ENCODE peak calls at places on chromosome 14, in six cellular contexts. One of them, this sample, is unnamed. For H3K4me1, the result is how much of the 10 kb centered on the place peaks cover.

GRCh38 chr14:56284641-56285040 is 166.4 kb downstream of the PELI2 start:
- DNase-seq in Peyer's patch: no peak
- DNase-seq in suprapubic skin: no peak
- DNase-seq in prostate gland: no peak
- DNase-seq in body of pancreas: no peak
- DNase-seq in uterus: no peak
- DNase-seq in this sample: no peak

GRCh38 chr14:44782775-44783238 is 178.9 kb downstream of the KLHL28 start:
- DNase-seq in Peyer's patch: no peak
- DNase-seq in suprapubic skin: no peak
- DNase-seq in prostate gland: no peak
- DNase-seq in body of pancreas: no peak
- DNase-seq in uterus: no peak
- DNase-seq in this sample: no peak

GRCh38 chr14:61753631-61754030 is 8.6 kb upstream of the SNAPC1 start:
- DNase-seq in Peyer's patch: no peak
- DNase-seq in suprapubic skin: no peak
- DNase-seq in prostate gland: no peak
- DNase-seq in body of pancreas: no peak
- DNase-seq in uterus: no peak
- DNase-seq in this sample: no peak

GRCh38 chr14:106460916-106461315 is 934.5 kb downstream of the TMEM121 start:
- DNase-seq in Peyer's patch: no peak
- DNase-seq in suprapubic skin: no peak
- DNase-seq in prostate gland: no peak
- DNase-seq in body of pancreas: no peak
- DNase-seq in uterus: no peak
- DNase-seq in this sample: no peak

GRCh38 chr14:95301527-95302187 is 18.1 kb downstream of the CLMN start:
- DNase-seq in Peyer's patch: no peak
- DNase-seq in suprapubic skin: no peak
- DNase-seq in prostate gland: no peak
- DNase-seq in body of pancreas: no peak
- DNase-seq in uterus: no peak
- DNase-seq in this sample: no peak

GRCh38 chr14:90275820-90276219 is 19.5 kb downstream of the PSMC1 start:
- DNase-seq in Peyer's patch: no peak
- DNase-seq in suprapubic skin: no peak
- DNase-seq in prostate gland: no peak
- DNase-seq in body of pancreas: no peak
- DNase-seq in uterus: no peak
- DNase-seq in this sample: peak

GRCh38 chr14:31884238-31884637 is 192.9 kb upstream of the ARHGAP5 start:
- DNase-seq in Peyer's patch: no peak
- DNase-seq in suprapubic skin: no peak
- DNase-seq in prostate gland: no peak
- DNase-seq in body of pancreas: no peak
- DNase-seq in uterus: no peak
- DNase-seq in this sample: no peak

GRCh38 chr14:86938356-86938755 is 1054.6 kb downstream of the GALC start:
- DNase-seq in Peyer's patch: no peak
- DNase-seq in suprapubic skin: no peak
- DNase-seq in prostate gland: no peak
- DNase-seq in body of pancreas: peak
- DNase-seq in uterus: no peak
- DNase-seq in this sample: no peak

GRCh38 chr14:29741909-29742401 is 185.7 kb downstream of the PRKD1 start:
- DNase-seq in Peyer's patch: no peak
- DNase-seq in suprapubic skin: no peak
- DNase-seq in prostate gland: no peak
- DNase-seq in body of pancreas: peak
- DNase-seq in uterus: peak
- DNase-seq in this sample: peak

GRCh38 chr14:61535470-61535869 is 159.8 kb upstream of the HIF1A start:
- DNase-seq in Peyer's patch: no peak
- DNase-seq in suprapubic skin: no peak
- DNase-seq in prostate gland: no peak
- DNase-seq in body of pancreas: no peak
- DNase-seq in uterus: no peak
- DNase-seq in this sample: no peak

GRCh38 chr14:64788706-64789105 is 84.5 kb downstream of the PLEKHG3 start:
- DNase-seq in Peyer's patch: no peak
- DNase-seq in suprapubic skin: no peak
- DNase-seq in prostate gland: no peak
- DNase-seq in body of pancreas: no peak
- DNase-seq in uterus: no peak
- DNase-seq in this sample: no peak

DNA sequence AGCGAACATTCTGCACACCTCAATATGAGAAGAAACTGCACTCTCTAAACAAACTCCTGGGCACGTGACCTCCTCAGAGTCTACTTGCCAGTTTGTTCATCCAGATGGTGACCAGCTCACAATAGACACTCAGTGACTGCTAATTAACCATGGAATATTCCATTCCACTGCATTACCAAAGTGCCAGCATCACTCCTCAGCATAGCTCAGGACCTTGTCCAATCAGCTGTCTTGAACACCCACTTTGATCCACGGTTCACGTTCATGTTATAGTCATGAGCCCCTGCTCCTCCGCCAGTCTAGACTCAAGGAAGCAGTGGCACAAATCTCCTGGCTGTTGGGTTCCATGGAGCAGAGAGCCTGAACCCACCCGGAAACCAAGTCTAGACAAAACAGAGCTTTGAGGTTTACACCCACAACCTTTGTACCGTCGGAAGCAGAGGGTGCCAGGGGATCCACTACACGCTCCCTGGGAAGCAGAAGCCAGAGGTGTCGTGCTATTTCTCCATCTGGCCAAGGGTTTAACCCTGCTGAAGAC is 285.3 kb downstream of the ZFP36L1 start:
- DNase-seq in Peyer's patch: no peak
- DNase-seq in suprapubic skin: peak
- DNase-seq in prostate gland: peak
- DNase-seq in body of pancreas: no peak
- DNase-seq in uterus: peak
- DNase-seq in this sample: no peak
- H3K4me1 ChIP-seq in Peyer's patch: under half
- H3K4me1 ChIP-seq in suprapubic skin: half or more
- H3K4me1 ChIP-seq in prostate gland: under half
- H3K4me1 ChIP-seq in body of pancreas: under half
- H3K4me1 ChIP-seq in uterus: under half
- H3K4me1 ChIP-seq in this sample: under half

GRCh38 chr14:92400579-92401444 is 77.8 kb downstream of the SLC24A4 start:
- DNase-seq in Peyer's patch: no peak
- DNase-seq in suprapubic skin: no peak
- DNase-seq in prostate gland: no peak
- DNase-seq in body of pancreas: peak
- DNase-seq in uterus: no peak
- DNase-seq in this sample: no peak

GRCh38 chr14:92407395-92407794 is 84.4 kb downstream of the SLC24A4 start:
- DNase-seq in Peyer's patch: no peak
- DNase-seq in suprapubic skin: no peak
- DNase-seq in prostate gland: no peak
- DNase-seq in body of pancreas: peak
- DNase-seq in uterus: no peak
- DNase-seq in this sample: no peak

GRCh38 chr14:92401561-92401960 is 78.6 kb downstream of the SLC24A4 start:
- DNase-seq in Peyer's patch: no peak
- DNase-seq in suprapubic skin: no peak
- DNase-seq in prostate gland: no peak
- DNase-seq in body of pancreas: no peak
- DNase-seq in uterus: no peak
- DNase-seq in this sample: no peak

GRCh38 chr14:92404938-92405337 is 82.0 kb downstream of the SLC24A4 start:
- DNase-seq in Peyer's patch: no peak
- DNase-seq in suprapubic skin: no peak
- DNase-seq in prostate gland: no peak
- DNase-seq in body of pancreas: no peak
- DNase-seq in uterus: no peak
- DNase-seq in this sample: no peak

GRCh38 chr14:92403981-92404380 is 81.0 kb downstream of the SLC24A4 start:
- DNase-seq in Peyer's patch: no peak
- DNase-seq in suprapubic skin: no peak
- DNase-seq in prostate gland: no peak
- DNase-seq in body of pancreas: no peak
- DNase-seq in uterus: no peak
- DNase-seq in this sample: no peak
- H3K27ac ChIP-seq in Peyer's patch: no peak
- H3K27ac ChIP-seq in suprapubic skin: no peak
- H3K27ac ChIP-seq in prostate gland: no peak
- H3K27ac ChIP-seq in body of pancreas: no peak
- H3K27ac ChIP-seq in uterus: no peak
- H3K27ac ChIP-seq in this sample: no peak

GRCh38 chr14:35403397-35404245 is 928 bp downstream of the NFKBIA start:
- DNase-seq in Peyer's patch: peak
- DNase-seq in suprapubic skin: peak
- DNase-seq in prostate gland: peak
- DNase-seq in body of pancreas: peak
- DNase-seq in uterus: peak
- DNase-seq in this sample: peak
- TF ChIP-seq POLR2A in Peyer's patch: peak
- TF ChIP-seq POLR2A in suprapubic skin: peak
- TF ChIP-seq POLR2A in prostate gland: peak
- TF ChIP-seq POLR2A in body of pancreas: no peak
- TF ChIP-seq POLR2A in uterus: no peak
- TF ChIP-seq POLR2A in this sample: no peak

GRCh38 chr14:55133416-55133815 is 4.4 kb downstream of the LGALS3 start:
- DNase-seq in Peyer's patch: no peak
- DNase-seq in suprapubic skin: no peak
- DNase-seq in prostate gland: no peak
- DNase-seq in body of pancreas: no peak
- DNase-seq in uterus: no peak
- DNase-seq in this sample: peak

GRCh38 chr14:55139152-55139551 is 10.1 kb downstream of the LGALS3 start:
- DNase-seq in Peyer's patch: no peak
- DNase-seq in suprapubic skin: no peak
- DNase-seq in prostate gland: no peak
- DNase-seq in body of pancreas: no peak
- DNase-seq in uterus: no peak
- DNase-seq in this sample: no peak

GRCh38 chr14:55138091-55138490 is 9.0 kb downstream of the LGALS3 start:
- DNase-seq in Peyer's patch: no peak
- DNase-seq in suprapubic skin: no peak
- DNase-seq in prostate gland: no peak
- DNase-seq in body of pancreas: no peak
- DNase-seq in uterus: no peak
- DNase-seq in this sample: no peak

GRCh38 chr14:55136868-55137785 is 8.1 kb downstream of the LGALS3 start:
- DNase-seq in Peyer's patch: no peak
- DNase-seq in suprapubic skin: peak
- DNase-seq in prostate gland: no peak
- DNase-seq in body of pancreas: peak
- DNase-seq in uterus: peak
- DNase-seq in this sample: peak

GRCh38 chr14:55136241-55136640 is 7.2 kb downstream of the LGALS3 start:
- DNase-seq in Peyer's patch: no peak
- DNase-seq in suprapubic skin: no peak
- DNase-seq in prostate gland: no peak
- DNase-seq in body of pancreas: no peak
- DNase-seq in uterus: no peak
- DNase-seq in this sample: no peak
- H3K4me1 ChIP-seq in Peyer's patch: under half
- H3K4me1 ChIP-seq in suprapubic skin: half or more
- H3K4me1 ChIP-seq in prostate gland: under half
- H3K4me1 ChIP-seq in body of pancreas: under half
- H3K4me1 ChIP-seq in uterus: under half
- H3K4me1 ChIP-seq in this sample: under half

DNA sequence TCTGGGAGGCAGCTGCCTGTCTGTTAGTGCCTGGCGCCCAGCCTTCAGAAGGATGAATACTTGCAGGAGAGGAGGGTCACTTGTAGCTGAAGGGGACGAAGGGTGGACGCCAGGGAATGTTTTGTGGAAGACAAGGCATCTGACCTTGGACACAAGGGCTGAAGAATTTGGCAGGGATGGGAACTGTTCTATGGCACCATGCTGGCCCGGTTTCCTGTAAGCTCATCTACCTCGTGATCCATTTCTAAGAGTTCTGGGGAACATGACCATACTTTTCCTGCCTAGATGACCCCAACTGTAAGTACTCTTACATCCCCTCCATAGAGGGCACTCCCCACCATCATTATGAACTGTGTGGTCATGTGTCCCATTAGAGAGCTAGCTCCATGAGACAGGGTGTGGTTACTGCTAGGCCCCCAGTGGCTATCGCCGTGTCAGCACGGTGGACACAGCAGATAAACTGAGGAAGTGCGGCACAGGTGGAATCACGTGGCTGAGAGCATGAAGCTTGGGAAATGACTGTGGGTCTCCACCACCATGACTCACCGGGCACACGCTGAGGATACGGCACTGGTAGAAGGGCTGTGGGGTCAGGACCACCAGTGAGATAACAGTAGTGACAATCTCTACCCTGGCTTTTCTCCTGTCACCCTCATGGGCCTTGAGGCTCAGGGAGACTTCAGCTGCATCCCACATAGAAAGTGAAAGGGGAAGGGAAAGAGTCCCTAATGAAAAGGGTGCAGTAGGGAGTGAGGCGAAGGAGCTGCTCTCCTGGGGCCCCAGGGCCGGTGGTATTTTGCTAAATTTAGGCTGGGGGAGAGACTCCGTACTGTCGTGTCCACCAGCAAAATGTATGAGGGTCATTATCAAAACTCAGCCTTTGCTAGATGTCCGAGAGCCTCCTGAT is 252.6 kb downstream of the FOXN3 start:
- DNase-seq in Peyer's patch: no peak
- DNase-seq in suprapubic skin: no peak
- DNase-seq in prostate gland: no peak
- DNase-seq in body of pancreas: no peak
- DNase-seq in uterus: no peak
- DNase-seq in this sample: no peak
- H3K27ac ChIP-seq in Peyer's patch: peak
- H3K27ac ChIP-seq in suprapubic skin: no peak
- H3K27ac ChIP-seq in prostate gland: no peak
- H3K27ac ChIP-seq in body of pancreas: no peak
- H3K27ac ChIP-seq in uterus: peak
- H3K27ac ChIP-seq in this sample: no peak

DNA sequence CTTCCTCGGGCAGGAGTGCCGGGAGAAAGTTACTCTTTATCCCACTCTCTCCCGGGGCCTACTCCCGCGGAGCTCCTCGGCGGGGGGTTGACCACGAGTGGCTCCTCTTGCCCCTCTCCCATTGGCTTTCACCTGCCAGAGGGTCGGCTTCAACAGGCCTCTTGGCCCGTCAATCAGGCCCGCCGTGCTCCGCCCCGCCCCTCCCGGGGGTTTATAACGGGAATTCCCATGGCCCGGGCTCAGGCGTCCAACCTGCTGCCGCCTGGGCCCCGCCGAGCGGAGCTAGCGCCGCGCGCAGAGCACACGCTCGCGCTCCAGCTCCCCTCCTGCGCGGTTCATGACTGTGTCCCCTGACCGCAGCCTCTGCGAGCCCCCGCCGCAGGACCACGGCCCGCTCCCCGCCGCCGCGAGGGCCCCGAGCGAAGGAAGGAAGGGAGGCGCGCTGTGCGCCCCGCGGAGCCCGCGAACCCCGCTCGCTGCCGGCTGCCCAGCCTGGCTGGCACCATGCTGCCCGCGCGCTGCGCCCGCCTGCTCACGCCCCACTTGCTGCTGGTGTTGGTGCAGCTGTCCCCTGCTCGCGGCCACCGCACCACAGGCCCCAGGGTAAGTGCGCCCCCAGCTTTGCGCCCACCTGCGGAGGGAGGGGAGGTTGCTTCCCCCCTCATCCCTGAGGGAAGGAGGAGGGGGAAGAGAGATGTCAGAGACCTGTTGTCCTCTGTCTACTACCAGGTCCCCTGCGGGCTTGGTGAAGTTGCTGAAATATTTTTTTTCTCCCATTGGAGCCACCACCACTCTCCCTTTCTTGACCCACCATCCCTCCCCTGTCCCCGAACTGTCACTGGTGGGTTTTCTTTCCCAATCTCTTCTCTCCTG is at the start of gene SMOC1:
- DNase-seq in Peyer's patch: peak
- DNase-seq in suprapubic skin: no peak
- DNase-seq in prostate gland: no peak
- DNase-seq in body of pancreas: peak
- DNase-seq in uterus: no peak
- DNase-seq in this sample: peak
- TF ChIP-seq POLR2A in Peyer's patch: no peak
- TF ChIP-seq POLR2A in suprapubic skin: no peak
- TF ChIP-seq POLR2A in prostate gland: peak
- TF ChIP-seq POLR2A in body of pancreas: peak
- TF ChIP-seq POLR2A in uterus: no peak
- TF ChIP-seq POLR2A in this sample: peak